ENCODE peak calls at places on chromosomes 1 and 21, in ten cellular contexts. B is KG1, R is aorta, S is tibial artery, M is RPMI7951, C is left lobe of liver, H is lung microvascular endothelial cell, P is SK-N-SH, X is ELF-1, F is MG63. E is an unnamed sample.

GRCh38 chr1:160117709-160118183 is 2.2 kb downstream of the ATP1A2 start:
- DNase-seq in B (no peak), R (no peak), S (peak), M (no peak), C (no peak), H (no peak), P (no peak), X (no peak), F (peak), E (no peak)

GRCh38 chr21:15653710-15654109 is 76.1 kb upstream of the USP25 start:
- DNase-seq in B (no peak), R (no peak), S (no peak), M (no peak), C (no peak), H (no peak), P (peak), X (no peak), F (no peak), E (no peak)

GRCh38 chr1:18217398-18218043 is 109.9 kb downstream of the IGSF21 start:
- DNase-seq in B (no peak), R (peak), S (peak), M (peak), C (no peak), H (no peak), P (peak), X (peak), F (peak), E (peak)

GRCh38 chr1:27527857-27528700 is 38.1 kb upstream of the WASF2 start:
- DNase-seq in B (no peak), R (peak), S (no peak), M (no peak), C (no peak), H (peak), P (peak), X (peak), F (no peak), E (no peak)

GRCh38 chr1:60069691-60070090 is 3.9 kb downstream of the C1orf87 start:
- DNase-seq in B (no peak), R (no peak), S (no peak), M (no peak), C (no peak), H (no peak), P (peak), X (no peak), F (no peak), E (no peak)

GRCh38 chr1:232493869-232494268 is 136.1 kb downstream of the SIPA1L2 start:
- DNase-seq in B (no peak), R (no peak), S (no peak), M (no peak), C (no peak), H (no peak), P (no peak), X (no peak), F (no peak), E (no peak)

GRCh38 chr21:14762734-14763694 is 216.9 kb upstream of the SAMSN1 start:
- DNase-seq in B (peak), R (no peak), S (no peak), M (no peak), C (no peak), H (no peak), P (no peak), X (no peak), F (no peak), E (peak)

GRCh38 chr1:6496890-6497214 is 5.4 kb upstream of the PLEKHG5 start:
- DNase-seq in B (no peak), R (no peak), S (no peak), M (no peak), C (no peak), H (no peak), P (no peak), X (no peak), F (no peak), E (no peak)

GRCh38 chr1:205492201-205492667 is 12.2 kb upstream of the CDK18 start:
- DNase-seq in B (no peak), R (no peak), S (no peak), M (no peak), C (no peak), H (no peak), P (no peak), X (no peak), F (peak), E (no peak)

GRCh38 chr21:29805110-29805509 is 134.7 kb downstream of the GRIK1 start:
- DNase-seq in B (no peak), R (no peak), S (no peak), M (no peak), C (no peak), H (no peak), P (no peak), X (no peak), F (no peak), E (no peak)

GRCh38 chr1:156577512-156577911 is 2.0 kb upstream of the TTC24 start:
- DNase-seq in B (no peak), R (no peak), S (no peak), M (no peak), C (no peak), H (no peak), P (no peak), X (no peak), F (no peak), E (no peak)

GRCh38 chr21:34594566-34595234 is 20.2 kb downstream of the RCAN1 start:
- DNase-seq in B (no peak), R (no peak), S (no peak), M (no peak), C (no peak), H (no peak), P (no peak), X (no peak), F (no peak), E (no peak)

GRCh38 chr1:219066631-219067349 is 106.9 kb upstream of the LYPLAL1 start:
- DNase-seq in B (no peak), R (no peak), S (no peak), M (peak), C (no peak), H (peak), P (peak), X (peak), F (peak), E (peak)

GRCh38 chr1:9135145-9135836 is 6.4 kb upstream of the GPR157 start:
- DNase-seq in B (no peak), R (peak), S (no peak), M (no peak), C (no peak), H (no peak), P (no peak), X (no peak), F (no peak), E (peak)

GRCh38 chr21:38843806-38844479 is 38.2 kb downstream of the ETS2 start:
- DNase-seq in B (no peak), R (no peak), S (no peak), M (no peak), C (no peak), H (no peak), P (no peak), X (no peak), F (no peak), E (no peak)

GRCh38 chr1:29962831-29963247 is 726.5 kb downstream of the PTPRU start:
- DNase-seq in B (no peak), R (no peak), S (no peak), M (peak), C (peak), H (no peak), P (no peak), X (no peak), F (peak), E (no peak)

GRCh38 chr1:28835237-28835650 is 23.3 kb downstream of the OPRD1 start:
- DNase-seq in B (no peak), R (no peak), S (no peak), M (peak), C (no peak), H (no peak), P (peak), X (no peak), F (no peak), E (no peak)

GRCh38 chr1:26915204-26915842 is 1.5 kb upstream of the NR0B2 start:
- DNase-seq in B (no peak), R (no peak), S (no peak), M (peak), C (peak), H (no peak), P (no peak), X (no peak), F (peak), E (no peak)

GRCh38 chr1:45621501-45621836 is 2.4 kb downstream of the CCDC17 start:
- DNase-seq in B (no peak), R (peak), S (no peak), M (no peak), C (no peak), H (no peak), P (peak), X (no peak), F (no peak), E (no peak)

GRCh38 chr1:107139833-107140702 is 771 bp upstream of the NTNG1 start:
- DNase-seq in B (no peak), R (no peak), S (peak), M (peak), C (no peak), H (peak), P (peak), X (peak), F (peak), E (no peak)

GRCh38 chr21:46180079-46180722 is 4.1 kb downstream of the SPATC1L start:
- DNase-seq in B (no peak), R (no peak), S (no peak), M (no peak), C (no peak), H (no peak), P (no peak), X (peak), F (no peak), E (no peak)

GRCh38 chr1:158075078-158075477 is 81.6 kb downstream of the KIRREL1 start:
- DNase-seq in B (no peak), R (no peak), S (no peak), M (no peak), C (no peak), H (no peak), P (no peak), X (no peak), F (no peak), E (no peak)

GRCh38 chr1:39852876-39853275 is 30.4 kb downstream of the TRIT1 start:
- DNase-seq in B (no peak), R (no peak), S (no peak), M (no peak), C (no peak), H (no peak), P (no peak), X (no peak), F (no peak), E (no peak)

GRCh38 chr1:12014141-12014981 is 4.9 kb upstream of the MIIP start:
- DNase-seq in B (no peak), R (no peak), S (no peak), M (peak), C (no peak), H (no peak), P (no peak), X (no peak), F (no peak), E (no peak)

GRCh38 chr1:245807306-245807705 is 652.5 kb downstream of the KIF26B start:
- DNase-seq in B (peak), R (no peak), S (no peak), M (peak), C (no peak), H (no peak), P (no peak), X (no peak), F (no peak), E (no peak)

GRCh38 chr1:6126521-6127067 is 53.5 kb downstream of the CHD5 start:
- DNase-seq in B (no peak), R (peak), S (no peak), M (no peak), C (no peak), H (no peak), P (no peak), X (no peak), F (no peak), E (no peak)

GRCh38 chr1:240602189-240602588 is 9.8 kb downstream of the GREM2 start:
- DNase-seq in B (no peak), R (no peak), S (no peak), M (no peak), C (no peak), H (no peak), P (no peak), X (no peak), F (no peak), E (no peak)

GRCh38 chr1:204348722-204349121 is 11.0 kb downstream of the PLEKHA6 start:
- DNase-seq in B (no peak), R (peak), S (peak), M (peak), C (no peak), H (no peak), P (peak), X (peak), F (no peak), E (no peak)